ENCODE peak calls at places on chromosomes 3 and 15, in eight cellular contexts. M is cardiac fibroblast, R is H9, H is substantia nigra, P is dorsolateral prefrontal cortex, E is RWPE1, C is body of pancreas, I is RCC 7860. W is an unnamed sample.

GRCh38 chr3:94173667-94174434 is 111.0 kb downstream of the NSUN3 start:
- DNase-seq in R (no peak), M (peak; percentile 19), H (no peak), E (no peak), C (no peak), P (no peak), I (no peak), W (no peak)

GRCh38 chr3:47908744-47909143 is 105.8 kb downstream of the DHX30 start:
- DNase-seq in M (no peak), I (peak; percentile 66), H (no peak), P (no peak), E (no peak), R (no peak), C (no peak), W (no peak)

GRCh38 chr3:64289622-64290021 is 64.4 kb upstream of the PRICKLE2 start:
- DNase-seq in C (no peak), H (no peak), R (no peak), I (no peak), E (no peak), P (no peak), M (no peak), W (no peak)

GRCh38 chr3:160106905-160107861 is 118.0 kb upstream of the C3orf80 start:
- DNase-seq in R (no peak), M (no peak), H (no peak), P (no peak), I (no peak), E (no peak), C (peak; percentile 66), W (no peak)

GRCh38 chr3:50445919-50446318 is 57.5 kb downstream of the CACNA2D2 start:
- DNase-seq in C (peak; percentile 76), M (no peak), H (no peak), E (no peak), P (no peak), R (no peak), I (no peak), W (no peak)

GRCh38 chr15:77533530-77533929 is 99.2 kb downstream of the LINGO1 start:
- DNase-seq in E (no peak), M (no peak), P (no peak), C (no peak), H (no peak), I (no peak), R (no peak), W (no peak)

GRCh38 chr3:10286596-10287295 is 6.0 kb downstream of the GHRL start:
- DNase-seq in R (peak; percentile 67), I (no peak), C (peak; percentile 75), E (no peak), M (peak; percentile 54), H (no peak), P (peak; percentile 67), W (peak; percentile 63)

GRCh38 chr3:175336406-175337133 is 477.4 kb downstream of the NAALADL2 start:
- DNase-seq in R (no peak), C (no peak), E (no peak), P (no peak), I (no peak), H (no peak), M (no peak), W (no peak)

GRCh38 chr15:87735536-87735935 is 521.0 kb downstream of the NTRK3 start:
- DNase-seq in P (no peak), M (no peak), H (no peak), C (no peak), E (no peak), I (no peak), R (no peak), W (no peak)

GRCh38 chr3:11570789-11571495 is 72.8 kb downstream of the VGLL4 start:
- DNase-seq in M (peak; percentile 51), E (no peak), I (peak; percentile 36), R (no peak), H (no peak), C (no peak), P (no peak), W (no peak)

GRCh38 chr15:36363335-36363734 is 216.1 kb upstream of the CDIN1 start:
- DNase-seq in C (peak; percentile 10), R (no peak), P (no peak), E (no peak), I (no peak), M (peak; percentile 78), H (no peak), W (no peak)

GRCh38 chr3:194029846-194030245 is 106.1 kb upstream of the HES1 start:
- DNase-seq in H (no peak), E (no peak), P (no peak), C (no peak), M (no peak), I (no peak), R (no peak), W (no peak)

GRCh38 chr3:118842147-118842863 is 192.3 kb downstream of the IGSF11 start:
- DNase-seq in P (no peak), I (no peak), M (no peak), E (no peak), C (no peak), H (no peak), R (no peak), W (no peak)

GRCh38 chr3:126352476-126353454 is 4.4 kb downstream of the KLF15 start:
- DNase-seq in H (no peak), E (no peak), R (no peak), M (peak; percentile 59), C (peak; percentile 2), P (no peak), I (no peak), W (peak; percentile 27)